ENCODE peak calls at places on chromosome 13, in six cellular contexts. A is left colon, J is cardiac muscle cell, X is left lung, B is AG04450, O is progenitor cell of endocrine pancreas. T is an unnamed sample.

GRCh38 chr13:52838433-52839107 is 9.9 kb downstream of the PCDH8 start:
- DNase-seq in A (no peak), J (no peak), X (no peak), B (no peak), O (no peak), T (no peak)

GRCh38 chr13:21670883-21671792 is at the start of gene FGF9:
- DNase-seq in A (peak), J (peak), X (peak), B (no peak), O (peak), T (peak)

GRCh38 chr13:34076943-34077703 is 259.2 kb downstream of the RFC3 start:
- DNase-seq in A (no peak), J (peak), X (no peak), B (no peak), O (no peak), T (peak)

GRCh38 chr13:48028066-48028465 is 9.5 kb upstream of the NUDT15 start:
- DNase-seq in A (no peak), J (no peak), X (no peak), B (no peak), O (no peak), T (no peak)

GRCh38 chr13:32883501-32883900 is 132.7 kb upstream of the KL start:
- DNase-seq in A (no peak), J (peak), X (no peak), B (no peak), O (no peak), T (peak)

GRCh38 chr13:63012016-63012415 is 1596.4 kb upstream of the PCDH20 start:
- DNase-seq in A (no peak), J (no peak), X (no peak), B (no peak), O (no peak), T (no peak)

GRCh38 chr13:19606152-19606551 is 27.3 kb upstream of the MPHOSPH8 start:
- DNase-seq in A (no peak), J (no peak), X (no peak), B (no peak), O (no peak), T (no peak)

GRCh38 chr13:75685239-75685697 is 49.1 kb downstream of the LMO7 start:
- DNase-seq in A (no peak), J (peak), X (no peak), B (peak), O (no peak), T (peak)

GRCh38 chr13:28415994-28416411 is 78.9 kb downstream of the FLT1 start:
- DNase-seq in A (no peak), J (no peak), X (no peak), B (no peak), O (no peak), T (no peak)

GRCh38 chr13:109355875-109356428 is 430.4 kb downstream of the IRS2 start:
- DNase-seq in A (no peak), J (no peak), X (no peak), B (no peak), O (no peak), T (no peak)

GRCh38 chr13:99962242-99962641 is 9.3 kb downstream of the ZIC5 start:
- DNase-seq in A (no peak), J (no peak), X (no peak), B (no peak), O (no peak), T (no peak)

GRCh38 chr13:47148543-47148942 is 251.7 kb upstream of the HTR2A start:
- DNase-seq in A (no peak), J (no peak), X (no peak), B (no peak), O (no peak), T (peak)

GRCh38 chr13:63075126-63075525 is 1659.5 kb upstream of the PCDH20 start:
- DNase-seq in A (no peak), J (no peak), X (no peak), B (no peak), O (no peak), T (no peak)